ENCODE peak calls at places on chromosome X, in seven cellular contexts. One of them, this sample, is unnamed.

GRCh38 chrX:73913580-73913979 is 350.6 kb downstream of the CHIC1 start:
- DNase-seq in AG08395: no peak
- DNase-seq in stimulated activated CD8-positive, alpha-beta memory T cell treated with anti-CD3 and anti-CD28 coated beads, Interleukin-12 subunit alpha, Interleukin-12 subunit beta, amount 100 ng/mL, for 1 hour: no peak
- DNase-seq in naive thymus-derived CD4-positive, alpha-beta T cell: no peak
- DNase-seq in effector memory CD8-positive, alpha-beta T cell: no peak
- DNase-seq in stimulated activated CD4-positive, alpha-beta T cell treated with anti-CD3 and anti-CD28 coated beads, TNF-alpha, amount 100 ng/mL, for 48 hours: no peak
- DNase-seq in activated CD4-positive, alpha-beta T cell treated with anti-CD3 and anti-CD28 coated beads, Interleukin-2, amount 50 U/mL, for 4 hours: no peak
- DNase-seq in this sample: no peak

GRCh38 chrX:51776851-51777250 is 33.6 kb downstream of the GSPT2 start:
- DNase-seq in activated CD4-positive, alpha-beta T cell treated with anti-CD3 and anti-CD28 coated beads, Interleukin-2, amount 50 U/mL, for 4 hours: no peak
- DNase-seq in stimulated activated CD4-positive, alpha-beta T cell treated with anti-CD3 and anti-CD28 coated beads, TNF-alpha, amount 100 ng/mL, for 48 hours: no peak
- DNase-seq in effector memory CD8-positive, alpha-beta T cell: no peak
- DNase-seq in naive thymus-derived CD4-positive, alpha-beta T cell: no peak
- DNase-seq in stimulated activated CD8-positive, alpha-beta memory T cell treated with anti-CD3 and anti-CD28 coated beads, Interleukin-12 subunit alpha, Interleukin-12 subunit beta, amount 100 ng/mL, for 1 hour: no peak
- DNase-seq in AG08395: no peak
- DNase-seq in this sample: no peak

GRCh38 chrX:17984415-17984814 is 123.3 kb upstream of the RAI2 start:
- DNase-seq in stimulated activated CD8-positive, alpha-beta memory T cell treated with anti-CD3 and anti-CD28 coated beads, Interleukin-12 subunit alpha, Interleukin-12 subunit beta, amount 100 ng/mL, for 1 hour: no peak
- DNase-seq in effector memory CD8-positive, alpha-beta T cell: no peak
- DNase-seq in naive thymus-derived CD4-positive, alpha-beta T cell: no peak
- DNase-seq in AG08395: no peak
- DNase-seq in activated CD4-positive, alpha-beta T cell treated with anti-CD3 and anti-CD28 coated beads, Interleukin-2, amount 50 U/mL, for 4 hours: no peak
- DNase-seq in stimulated activated CD4-positive, alpha-beta T cell treated with anti-CD3 and anti-CD28 coated beads, TNF-alpha, amount 100 ng/mL, for 48 hours: no peak
- DNase-seq in this sample: no peak

GRCh38 chrX:37652589-37653271 is 32.9 kb upstream of the XK start:
- DNase-seq in activated CD4-positive, alpha-beta T cell treated with anti-CD3 and anti-CD28 coated beads, Interleukin-2, amount 50 U/mL, for 4 hours: no peak
- DNase-seq in naive thymus-derived CD4-positive, alpha-beta T cell: no peak
- DNase-seq in AG08395: no peak
- DNase-seq in stimulated activated CD4-positive, alpha-beta T cell treated with anti-CD3 and anti-CD28 coated beads, TNF-alpha, amount 100 ng/mL, for 48 hours: no peak
- DNase-seq in stimulated activated CD8-positive, alpha-beta memory T cell treated with anti-CD3 and anti-CD28 coated beads, Interleukin-12 subunit alpha, Interleukin-12 subunit beta, amount 100 ng/mL, for 1 hour: no peak
- DNase-seq in effector memory CD8-positive, alpha-beta T cell: no peak
- DNase-seq in this sample: no peak

GRCh38 chrX:40099046-40099968 is 1.5 kb upstream of the BCOR start:
- DNase-seq in activated CD4-positive, alpha-beta T cell treated with anti-CD3 and anti-CD28 coated beads, Interleukin-2, amount 50 U/mL, for 4 hours: peak; percentile 52
- DNase-seq in effector memory CD8-positive, alpha-beta T cell: peak; percentile 38
- DNase-seq in naive thymus-derived CD4-positive, alpha-beta T cell: peak; percentile 54
- DNase-seq in AG08395: no peak
- DNase-seq in stimulated activated CD8-positive, alpha-beta memory T cell treated with anti-CD3 and anti-CD28 coated beads, Interleukin-12 subunit alpha, Interleukin-12 subunit beta, amount 100 ng/mL, for 1 hour: no peak
- DNase-seq in stimulated activated CD4-positive, alpha-beta T cell treated with anti-CD3 and anti-CD28 coated beads, TNF-alpha, amount 100 ng/mL, for 48 hours: no peak
- DNase-seq in this sample: no peak

GRCh38 chrX:139851730-139852129 is 81.1 kb downstream of the ATP11C start:
- DNase-seq in naive thymus-derived CD4-positive, alpha-beta T cell: no peak
- DNase-seq in activated CD4-positive, alpha-beta T cell treated with anti-CD3 and anti-CD28 coated beads, Interleukin-2, amount 50 U/mL, for 4 hours: no peak
- DNase-seq in AG08395: no peak
- DNase-seq in stimulated activated CD8-positive, alpha-beta memory T cell treated with anti-CD3 and anti-CD28 coated beads, Interleukin-12 subunit alpha, Interleukin-12 subunit beta, amount 100 ng/mL, for 1 hour: no peak
- DNase-seq in effector memory CD8-positive, alpha-beta T cell: no peak
- DNase-seq in stimulated activated CD4-positive, alpha-beta T cell treated with anti-CD3 and anti-CD28 coated beads, TNF-alpha, amount 100 ng/mL, for 48 hours: no peak
- DNase-seq in this sample: no peak

GRCh38 chrX:52504551-52504950 is 8.9 kb downstream of the XAGE1A start:
- DNase-seq in stimulated activated CD8-positive, alpha-beta memory T cell treated with anti-CD3 and anti-CD28 coated beads, Interleukin-12 subunit alpha, Interleukin-12 subunit beta, amount 100 ng/mL, for 1 hour: no peak
- DNase-seq in activated CD4-positive, alpha-beta T cell treated with anti-CD3 and anti-CD28 coated beads, Interleukin-2, amount 50 U/mL, for 4 hours: no peak
- DNase-seq in AG08395: no peak
- DNase-seq in stimulated activated CD4-positive, alpha-beta T cell treated with anti-CD3 and anti-CD28 coated beads, TNF-alpha, amount 100 ng/mL, for 48 hours: no peak
- DNase-seq in effector memory CD8-positive, alpha-beta T cell: no peak
- DNase-seq in naive thymus-derived CD4-positive, alpha-beta T cell: no peak
- DNase-seq in this sample: no peak

GRCh38 chrX:11375614-11376119 is 82.5 kb downstream of the AMELX start:
- DNase-seq in activated CD4-positive, alpha-beta T cell treated with anti-CD3 and anti-CD28 coated beads, Interleukin-2, amount 50 U/mL, for 4 hours: no peak
- DNase-seq in AG08395: no peak
- DNase-seq in stimulated activated CD4-positive, alpha-beta T cell treated with anti-CD3 and anti-CD28 coated beads, TNF-alpha, amount 100 ng/mL, for 48 hours: no peak
- DNase-seq in effector memory CD8-positive, alpha-beta T cell: no peak
- DNase-seq in naive thymus-derived CD4-positive, alpha-beta T cell: no peak
- DNase-seq in stimulated activated CD8-positive, alpha-beta memory T cell treated with anti-CD3 and anti-CD28 coated beads, Interleukin-12 subunit alpha, Interleukin-12 subunit beta, amount 100 ng/mL, for 1 hour: no peak
- DNase-seq in this sample: no peak

GRCh38 chrX:123731258-123731986 is 1.4 kb downstream of the THOC2 start:
- DNase-seq in naive thymus-derived CD4-positive, alpha-beta T cell: peak; percentile 8
- DNase-seq in stimulated activated CD4-positive, alpha-beta T cell treated with anti-CD3 and anti-CD28 coated beads, TNF-alpha, amount 100 ng/mL, for 48 hours: no peak
- DNase-seq in stimulated activated CD8-positive, alpha-beta memory T cell treated with anti-CD3 and anti-CD28 coated beads, Interleukin-12 subunit alpha, Interleukin-12 subunit beta, amount 100 ng/mL, for 1 hour: no peak
- DNase-seq in activated CD4-positive, alpha-beta T cell treated with anti-CD3 and anti-CD28 coated beads, Interleukin-2, amount 50 U/mL, for 4 hours: no peak
- DNase-seq in effector memory CD8-positive, alpha-beta T cell: peak; percentile 1
- DNase-seq in AG08395: peak; percentile 11
- DNase-seq in this sample: no peak

GRCh38 chrX:149495573-149496071 is 9.5 kb downstream of the IDS start:
- DNase-seq in activated CD4-positive, alpha-beta T cell treated with anti-CD3 and anti-CD28 coated beads, Interleukin-2, amount 50 U/mL, for 4 hours: no peak
- DNase-seq in effector memory CD8-positive, alpha-beta T cell: no peak
- DNase-seq in AG08395: peak; percentile 75
- DNase-seq in naive thymus-derived CD4-positive, alpha-beta T cell: no peak
- DNase-seq in stimulated activated CD4-positive, alpha-beta T cell treated with anti-CD3 and anti-CD28 coated beads, TNF-alpha, amount 100 ng/mL, for 48 hours: no peak
- DNase-seq in stimulated activated CD8-positive, alpha-beta memory T cell treated with anti-CD3 and anti-CD28 coated beads, Interleukin-12 subunit alpha, Interleukin-12 subunit beta, amount 100 ng/mL, for 1 hour: no peak
- DNase-seq in this sample: no peak

GRCh38 chrX:50707376-50707775 is 106.6 kb downstream of the SHROOM4 start:
- DNase-seq in stimulated activated CD4-positive, alpha-beta T cell treated with anti-CD3 and anti-CD28 coated beads, TNF-alpha, amount 100 ng/mL, for 48 hours: no peak
- DNase-seq in activated CD4-positive, alpha-beta T cell treated with anti-CD3 and anti-CD28 coated beads, Interleukin-2, amount 50 U/mL, for 4 hours: no peak
- DNase-seq in effector memory CD8-positive, alpha-beta T cell: no peak
- DNase-seq in naive thymus-derived CD4-positive, alpha-beta T cell: no peak
- DNase-seq in AG08395: no peak
- DNase-seq in stimulated activated CD8-positive, alpha-beta memory T cell treated with anti-CD3 and anti-CD28 coated beads, Interleukin-12 subunit alpha, Interleukin-12 subunit beta, amount 100 ng/mL, for 1 hour: no peak
- DNase-seq in this sample: no peak

This sample was measured in D721Med.